ENCODE peak calls at places on chromosome 17, in six cellular contexts. S is AG04450, Z is dorsolateral prefrontal cortex, C is MM.1S, O is neuronal stem cell, X is A549. Y is an unnamed sample.

GRCh38 chr17:60300011-60300410 is 91.9 kb downstream of the USP32 start:
- DNase-seq in C (no peak), X (no peak), O (no peak), Z (no peak), S (no peak), Y (no peak)

GRCh38 chr17:80637286-80637703 is 92.7 kb downstream of the RPTOR start:
- DNase-seq in C (no peak), X (no peak), O (no peak), S (no peak), Z (no peak), Y (peak; percentile 26)

GRCh38 chr17:16354585-16354984 is 1.3 kb upstream of the CENPV start:
- DNase-seq in C (no peak), O (no peak), S (no peak), X (no peak), Z (no peak), Y (no peak)

GRCh38 chr17:77410470-77410869 is 269.7 kb downstream of the SEC14L1 start:
- DNase-seq in C (no peak), Z (no peak), S (no peak), O (no peak), X (no peak), Y (no peak)

GRCh38 chr17:73482674-73483293 is 161.5 kb downstream of the SDK2 start:
- DNase-seq in Z (no peak), C (no peak), S (no peak), X (no peak), O (no peak), Y (no peak)

GRCh38 chr17:17805575-17805974 is 31.2 kb downstream of the SREBF1 start:
- DNase-seq in C (no peak), S (no peak), O (no peak), Z (no peak), X (no peak), Y (no peak)

GRCh38 chr17:28493467-28493866 is 12.7 kb upstream of the FOXN1 start:
- DNase-seq in O (no peak), S (peak; percentile 21), X (no peak), Z (no peak), C (no peak), Y (no peak)

GRCh38 chr17:2183346-2183745 is 120.2 kb downstream of the SMG6 start:
- DNase-seq in C (no peak), X (no peak), Z (no peak), S (no peak), O (no peak), Y (no peak)

GRCh38 chr17:29614345-29615047 is 8.2 kb downstream of the CORO6 start:
- DNase-seq in Z (no peak), C (no peak), S (no peak), O (no peak), X (no peak), Y (no peak)

GRCh38 chr17:65975878-65976277 is 216.1 kb downstream of the CEP112 start:
- DNase-seq in C (no peak), S (no peak), Z (no peak), O (peak; percentile 17), X (no peak), Y (no peak)

GRCh38 chr17:2500446-2500845 is 11.2 kb downstream of the METTL16 start:
- DNase-seq in S (no peak), O (no peak), C (no peak), X (no peak), Z (no peak), Y (no peak)

GRCh38 chr17:71759422-71760060 is 361.3 kb upstream of the SOX9 start:
- DNase-seq in X (no peak), O (no peak), Z (no peak), S (peak; percentile 39), C (peak; percentile 69), Y (no peak)

GRCh38 chr17:50533720-50534148 is 1.2 kb downstream of the EPN3 start:
- DNase-seq in Z (peak; percentile 79), O (no peak), S (no peak), X (no peak), C (no peak), Y (peak; percentile 61)

GRCh38 chr17:888998-889401 is 90.6 kb downstream of the NXN start:
- DNase-seq in S (no peak), C (peak; percentile 64), Z (no peak), O (no peak), X (no peak), Y (no peak)

GRCh38 chr17:882827-883585 is 96.6 kb downstream of the NXN start:
- DNase-seq in S (no peak), C (no peak), Z (no peak), O (peak; percentile 54), X (no peak), Y (peak; percentile 67)

GRCh38 chr17:885971-886571 is 93.5 kb downstream of the NXN start:
- DNase-seq in X (no peak), S (no peak), O (no peak), C (no peak), Z (no peak), Y (no peak)

GRCh38 chr17:883586-883962 is 96.0 kb downstream of the NXN start:
- DNase-seq in C (no peak), S (no peak), Z (no peak), O (no peak), X (no peak), Y (no peak)

DNA sequence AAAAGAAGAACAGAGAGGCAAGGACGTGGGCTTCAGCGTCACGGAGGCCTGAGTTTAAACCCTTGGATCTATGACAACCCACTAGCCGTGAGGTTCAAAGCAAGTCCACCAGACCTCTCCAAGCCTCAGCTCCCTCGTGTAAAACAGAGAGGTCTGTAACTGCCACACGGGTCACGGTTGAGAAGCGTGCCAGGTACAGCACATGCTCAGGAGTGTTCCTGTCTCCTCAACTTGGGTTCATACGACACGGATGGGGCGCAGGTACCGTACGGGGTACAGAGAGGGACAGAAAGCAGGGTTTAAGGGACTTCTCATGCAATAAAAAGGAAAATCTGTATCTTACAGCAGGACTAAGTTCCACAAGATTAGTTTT is 91.7 kb downstream of the NXN start:
- DNase-seq in S (no peak), O (no peak), C (no peak), X (no peak), Z (no peak), Y (no peak)
- H3K27ac ChIP-seq in S (no peak overlapping the region), O (peak overlapping the region; percentile 24), C (no peak overlapping the region), X (no peak overlapping the region), Z (no peak overlapping the region), Y (peak overlapping the region; percentile 80)

DNA sequence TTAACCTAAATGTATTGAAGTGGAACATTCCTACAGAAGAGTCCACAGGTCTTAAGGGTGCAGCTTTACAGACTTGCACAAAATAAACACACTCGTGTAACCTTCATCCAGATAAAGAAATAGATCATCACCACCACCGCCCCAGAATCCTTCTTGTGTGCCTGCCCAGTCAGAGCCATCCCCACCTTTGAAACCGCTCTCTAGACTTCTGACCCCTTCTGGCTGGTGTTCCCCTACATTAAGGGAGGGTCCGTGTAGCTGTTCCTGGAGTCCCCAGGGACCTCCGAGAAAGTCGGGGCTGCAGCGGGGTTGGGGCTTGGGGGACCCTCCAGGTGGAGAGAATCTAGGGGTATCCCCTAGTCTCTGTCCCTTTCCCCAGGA is 9.4 kb downstream of the TBX4 start:
- DNase-seq in X (no peak), S (no peak), C (no peak), Z (no peak), O (no peak), Y (peak; percentile 58)
- H3K27ac ChIP-seq in X (no peak overlapping the region), S (no peak overlapping the region), C (no peak overlapping the region), Z (no peak overlapping the region), O (no peak overlapping the region), Y (peak overlapping the region; percentile 98)

DNA sequence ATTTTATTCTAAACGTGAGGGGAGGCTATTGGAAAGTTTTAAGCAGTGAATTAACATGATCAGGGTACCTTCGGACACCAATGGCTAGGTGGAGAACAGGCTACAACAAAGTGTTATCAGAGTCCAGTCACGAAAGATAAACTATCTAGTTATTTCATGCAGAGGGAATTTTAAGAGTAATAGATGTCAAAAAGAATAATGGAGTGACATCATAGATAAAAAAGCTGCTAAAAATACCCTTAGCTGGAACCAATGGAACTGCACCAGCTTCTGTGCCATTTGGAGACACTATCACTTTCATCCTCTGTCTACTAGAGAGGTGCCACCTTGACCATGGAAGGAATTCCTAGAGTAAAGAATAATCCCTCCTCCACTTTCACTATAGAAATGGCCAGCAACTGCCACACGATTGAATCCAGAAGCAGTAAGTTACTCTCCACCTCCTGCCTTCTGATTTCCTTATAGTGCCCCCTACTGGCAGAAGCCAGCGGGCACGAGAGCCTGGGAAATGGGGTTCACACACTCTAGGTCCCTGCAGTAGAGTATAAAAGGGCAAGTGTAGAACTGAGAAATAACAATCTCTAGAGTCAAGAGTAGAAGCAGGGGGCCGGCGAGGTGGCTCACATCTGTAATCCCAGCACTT is 2.8 kb upstream of the ALDH3A2 start:
- DNase-seq in S (no peak), Z (peak; percentile 52), X (peak; percentile 61), C (peak; percentile 52), O (peak; percentile 23), Y (peak; percentile 37)
- H3K27ac ChIP-seq in S (no peak overlapping the region), Z (peak overlapping the region; percentile 0), X (peak overlapping the region; percentile 95), C (no peak overlapping the region), O (no peak overlapping the region), Y (no peak overlapping the region)

GRCh38 chr17:9232155-9232475 is 210.8 kb downstream of the NTN1 start:
- DNase-seq in C (no peak), Z (no peak), S (no peak), X (no peak), O (no peak), Y (no peak)

GRCh38 chr17:9230861-9231260 is 209.6 kb downstream of the NTN1 start:
- DNase-seq in Z (no peak), X (no peak), O (no peak), S (no peak), C (no peak), Y (no peak)

GRCh38 chr17:9232591-9233270 is 211.4 kb downstream of the NTN1 start:
- DNase-seq in S (no peak), Z (no peak), O (no peak), C (no peak), X (no peak), Y (no peak)

GRCh38 chr17:9230346-9230745 is 209.0 kb downstream of the NTN1 start:
- DNase-seq in Z (no peak), C (no peak), X (no peak), O (no peak), S (no peak), Y (no peak)

DNA sequence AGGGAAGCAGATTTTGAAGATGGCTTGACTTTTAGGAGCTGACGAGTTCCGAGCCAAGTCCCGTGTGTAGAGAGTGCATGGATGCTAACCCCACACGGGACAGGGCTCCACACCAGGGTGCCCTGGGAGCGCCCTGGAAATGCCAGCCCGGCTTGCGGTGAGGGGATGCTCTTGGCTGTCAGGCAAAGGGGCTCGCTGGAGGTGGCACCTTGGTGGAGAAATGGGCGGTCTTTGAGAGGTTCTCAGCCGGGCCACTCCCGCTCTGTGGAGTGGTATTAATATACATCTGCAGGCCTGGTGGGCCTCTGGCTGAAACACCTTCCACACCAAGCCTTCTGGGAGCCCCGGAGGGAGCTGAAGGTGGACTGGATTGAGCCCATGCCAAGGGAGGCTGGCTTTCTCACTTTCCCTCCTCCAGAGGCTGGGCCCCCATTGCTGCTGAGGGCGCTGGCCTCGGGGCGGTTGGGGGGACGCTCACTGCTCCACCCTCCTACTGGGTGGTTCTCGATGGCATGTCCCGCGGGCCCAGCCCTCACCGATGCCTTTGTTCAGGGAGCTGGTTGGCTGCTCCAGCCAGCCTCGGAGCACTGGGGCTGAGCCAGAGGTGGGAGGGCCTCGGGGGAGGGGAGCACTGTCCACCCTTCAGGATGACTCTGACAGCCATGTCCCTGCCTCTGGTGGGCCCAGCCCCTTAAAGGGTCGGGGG is 210.3 kb downstream of the NTN1 start:
- DNase-seq in O (no peak), X (no peak), C (no peak), Z (no peak), S (no peak), Y (no peak)
- H3K27ac ChIP-seq in O (no peak overlapping the region), X (no peak overlapping the region), C (no peak overlapping the region), Z (no peak overlapping the region), S (no peak overlapping the region), Y (no peak overlapping the region)

GRCh38 chr17:48296453-48296852 is 133.6 kb downstream of the SKAP1 start:
- DNase-seq in X (no peak), S (no peak), Z (no peak), C (no peak), O (no peak), Y (no peak)
- H3K27ac ChIP-seq in X (no peak overlapping the region), S (no peak overlapping the region), Z (no peak overlapping the region), C (no peak overlapping the region), O (no peak overlapping the region), Y (no peak overlapping the region)

Y was measured in hepatocyte.